ENCODE peak calls at places on chromosomes 16 and 17, in four cellular contexts. D is skeletal muscle cell, K is naive B cell, F is GM10248. Y is an unnamed sample.

GRCh38 chr16:66619534-66620418 is 15.3 kb downstream of the CMTM3 start:
- DNase-seq in F (no peak), K (no peak), D (peak), Y (no peak)

GRCh38 chr16:743794-744500 is 3.1 kb upstream of the CIAO3 start:
- DNase-seq in F (no peak), D (no peak), K (no peak), Y (no peak)

GRCh38 chr17:8976638-8977037 is 11.1 kb upstream of the PIK3R5 start:
- DNase-seq in D (no peak), F (peak), K (no peak), Y (no peak)

GRCh38 chr17:81998719-81999438 is 21.4 kb downstream of the ASPSCR1 start:
- DNase-seq in K (no peak), F (no peak), D (no peak), Y (no peak)

GRCh38 chr16:9449597-9449996 is 358.2 kb downstream of the HAPSTR1 start:
- DNase-seq in D (no peak), F (no peak), K (no peak), Y (no peak)

GRCh38 chr17:48051706-48052486 is 3.7 kb downstream of the NFE2L1 start:
- DNase-seq in D (peak), F (no peak), K (no peak), Y (no peak)

GRCh38 chr17:35713069-35713728 is 18.2 kb upstream of the RASL10B start:
- DNase-seq in K (no peak), F (no peak), D (peak), Y (no peak)

GRCh38 chr17:43529977-43530302 is 16.2 kb downstream of the ETV4 start:
- DNase-seq in K (no peak), F (no peak), D (no peak), Y (no peak)

GRCh38 chr16:77869997-77870813 is 81.8 kb downstream of the VAT1L start:
- DNase-seq in K (no peak), D (no peak), F (no peak), Y (no peak)

GRCh38 chr17:42266918-42267766 is 9.0 kb downstream of the STAT5B start:
- DNase-seq in K (no peak), F (no peak), D (peak), Y (no peak)

GRCh38 chr16:12901597-12902436 is at the start of gene SHISA9:
- DNase-seq in K (no peak), D (no peak), F (no peak), Y (no peak)

Y was measured in germinal center.